ENCODE peak calls at places on chromosomes 3 and 15, in five cellular contexts. One of them, this sample, is unnamed. For H3K36me3, the result is how much of the 10 kb centered on the place peaks cover.

GRCh38 chr15:62257991-62258390 is 92.9 kb upstream of the C2CD4B start:
- DNase-seq in suprapubic skin: no peak
- DNase-seq in endodermal cell: no peak
- DNase-seq in mucosa of descending colon: no peak
- DNase-seq in MG63: no peak
- DNase-seq in this sample: no peak

GRCh38 chr3:152400912-152401311 is 132.2 kb downstream of the MBNL1 start:
- DNase-seq in endodermal cell: no peak
- DNase-seq in mucosa of descending colon: no peak
- DNase-seq in suprapubic skin: no peak
- DNase-seq in MG63: peak
- DNase-seq in this sample: no peak

GRCh38 chr3:39313289-39313688 is 16.2 kb upstream of the CCR8 start:
- DNase-seq in mucosa of descending colon: no peak
- DNase-seq in MG63: no peak
- DNase-seq in endodermal cell: no peak
- DNase-seq in suprapubic skin: no peak
- DNase-seq in this sample: no peak

GRCh38 chr3:127299276-127299675 is 11.4 kb upstream of the PRR20G start:
- DNase-seq in mucosa of descending colon: no peak
- DNase-seq in MG63: no peak
- DNase-seq in endodermal cell: no peak
- DNase-seq in suprapubic skin: no peak
- DNase-seq in this sample: no peak

GRCh38 chr15:85482896-85483295 is 102.5 kb downstream of the AKAP13 start:
- DNase-seq in mucosa of descending colon: no peak
- DNase-seq in endodermal cell: no peak
- DNase-seq in suprapubic skin: no peak
- DNase-seq in MG63: peak
- DNase-seq in this sample: no peak

GRCh38 chr3:68878322-68878721 is 54.0 kb downstream of the TAFA4 start:
- DNase-seq in suprapubic skin: no peak
- DNase-seq in mucosa of descending colon: no peak
- DNase-seq in endodermal cell: no peak
- DNase-seq in MG63: no peak
- DNase-seq in this sample: peak

GRCh38 chr3:52182691-52183090 is 15.3 kb upstream of the ALAS1 start:
- DNase-seq in MG63: no peak
- DNase-seq in suprapubic skin: peak
- DNase-seq in endodermal cell: no peak
- DNase-seq in mucosa of descending colon: no peak
- DNase-seq in this sample: no peak

GRCh38 chr3:72058493-72059081 is 273.6 kb upstream of the PROK2 start:
- DNase-seq in suprapubic skin: no peak
- DNase-seq in endodermal cell: no peak
- DNase-seq in MG63: peak
- DNase-seq in mucosa of descending colon: no peak
- DNase-seq in this sample: no peak

GRCh38 chr3:48997714-48998637 is 7.9 kb downstream of the P4HTM start:
- DNase-seq in mucosa of descending colon: no peak
- DNase-seq in suprapubic skin: no peak
- DNase-seq in endodermal cell: peak
- DNase-seq in MG63: no peak
- DNase-seq in this sample: peak

GRCh38 chr3:134988666-134989065 is 193.6 kb downstream of the EPHB1 start:
- DNase-seq in MG63: no peak
- DNase-seq in endodermal cell: no peak
- DNase-seq in mucosa of descending colon: no peak
- DNase-seq in suprapubic skin: no peak
- DNase-seq in this sample: no peak

GRCh38 chr3:71462586-71462985 is 120.9 kb downstream of the FOXP1 start:
- DNase-seq in MG63: no peak
- DNase-seq in suprapubic skin: no peak
- DNase-seq in endodermal cell: no peak
- DNase-seq in mucosa of descending colon: no peak
- DNase-seq in this sample: no peak

GRCh38 chr3:40237892-40238571 is 71.5 kb upstream of the EIF1B start:
- DNase-seq in mucosa of descending colon: no peak
- DNase-seq in endodermal cell: peak
- DNase-seq in MG63: no peak
- DNase-seq in suprapubic skin: no peak
- DNase-seq in this sample: peak

GRCh38 chr3:31252216-31253185 is 280.2 kb upstream of the STT3B start:
- DNase-seq in endodermal cell: no peak
- DNase-seq in suprapubic skin: no peak
- DNase-seq in mucosa of descending colon: no peak
- DNase-seq in MG63: no peak
- DNase-seq in this sample: no peak

GRCh38 chr15:63992300-63992699 is 54.0 kb downstream of the DAPK2 start:
- DNase-seq in MG63: no peak
- DNase-seq in suprapubic skin: no peak
- DNase-seq in endodermal cell: no peak
- DNase-seq in mucosa of descending colon: no peak
- DNase-seq in this sample: no peak

GRCh38 chr3:57446318-57446841 is 97.8 kb downstream of the DNAH12 start:
- DNase-seq in endodermal cell: no peak
- DNase-seq in MG63: peak
- DNase-seq in mucosa of descending colon: no peak
- DNase-seq in suprapubic skin: no peak
- DNase-seq in this sample: no peak

GRCh38 chr3:32262201-32262600 is 23.7 kb downstream of the CMTM8 start:
- DNase-seq in MG63: no peak
- DNase-seq in suprapubic skin: no peak
- DNase-seq in endodermal cell: no peak
- DNase-seq in mucosa of descending colon: no peak
- DNase-seq in this sample: no peak

GRCh38 chr15:56690733-56691132 is 42.6 kb downstream of the ZNF280D start:
- DNase-seq in endodermal cell: no peak
- DNase-seq in mucosa of descending colon: no peak
- DNase-seq in MG63: no peak
- DNase-seq in suprapubic skin: no peak
- DNase-seq in this sample: no peak

GRCh38 chr15:99120050-99120777 is 15.3 kb downstream of the SYNM start:
- DNase-seq in endodermal cell: peak
- DNase-seq in MG63: no peak
- DNase-seq in mucosa of descending colon: no peak
- DNase-seq in suprapubic skin: peak
- DNase-seq in this sample: no peak

GRCh38 chr3:194875581-194876402 is 190.1 kb downstream of the FAM43A start:
- DNase-seq in MG63: peak
- DNase-seq in suprapubic skin: no peak
- DNase-seq in endodermal cell: peak
- DNase-seq in mucosa of descending colon: no peak
- DNase-seq in this sample: no peak

GRCh38 chr3:140443073-140443472 is 234.8 kb upstream of the TRIM42 start:
- DNase-seq in mucosa of descending colon: no peak
- DNase-seq in suprapubic skin: no peak
- DNase-seq in MG63: no peak
- DNase-seq in endodermal cell: no peak
- DNase-seq in this sample: no peak

GRCh38 chr15:27587810-27588209 is 511.3 kb downstream of the OCA2 start:
- DNase-seq in mucosa of descending colon: no peak
- DNase-seq in suprapubic skin: no peak
- DNase-seq in MG63: peak
- DNase-seq in endodermal cell: peak
- DNase-seq in this sample: peak

GRCh38 chr3:112629425-112629824 is 11.5 kb downstream of the CCDC80 start:
- DNase-seq in endodermal cell: peak
- DNase-seq in suprapubic skin: no peak
- DNase-seq in mucosa of descending colon: no peak
- DNase-seq in MG63: peak
- DNase-seq in this sample: no peak

GRCh38 chr3:110341047-110341446 is 730.6 kb upstream of the NECTIN3 start:
- DNase-seq in suprapubic skin: no peak
- DNase-seq in endodermal cell: no peak
- DNase-seq in mucosa of descending colon: no peak
- DNase-seq in MG63: no peak
- DNase-seq in this sample: no peak

GRCh38 chr3:194472290-194472920 is 14.4 kb downstream of the ATP13A3 start:
- DNase-seq in suprapubic skin: no peak
- DNase-seq in MG63: no peak
- DNase-seq in mucosa of descending colon: no peak
- DNase-seq in endodermal cell: no peak
- DNase-seq in this sample: peak

GRCh38 chr3:143171141-143171651 is 51.6 kb downstream of the CHST2 start:
- DNase-seq in suprapubic skin: no peak
- DNase-seq in endodermal cell: no peak
- DNase-seq in MG63: no peak
- DNase-seq in mucosa of descending colon: no peak
- DNase-seq in this sample: no peak

GRCh38 chr15:87681054-87681453 is 575.5 kb downstream of the NTRK3 start:
- DNase-seq in suprapubic skin: no peak
- DNase-seq in MG63: no peak
- DNase-seq in endodermal cell: no peak
- DNase-seq in mucosa of descending colon: no peak
- DNase-seq in this sample: no peak

GRCh38 chr3:111809196-111809595 is 49.9 kb upstream of the PHLDB2 start:
- DNase-seq in MG63: peak
- DNase-seq in endodermal cell: no peak
- DNase-seq in mucosa of descending colon: no peak
- DNase-seq in suprapubic skin: no peak
- DNase-seq in this sample: no peak

GRCh38 chr15:44033894-44034293 is 161.2 kb downstream of the FRMD5 start:
- DNase-seq in mucosa of descending colon: no peak
- DNase-seq in MG63: peak
- DNase-seq in suprapubic skin: no peak
- DNase-seq in endodermal cell: no peak
- DNase-seq in this sample: no peak

GRCh38 chr3:11661827-11662226 is 18.1 kb upstream of the VGLL4 start:
- DNase-seq in endodermal cell: no peak
- DNase-seq in MG63: peak
- DNase-seq in suprapubic skin: no peak
- DNase-seq in mucosa of descending colon: no peak
- DNase-seq in this sample: no peak

GRCh38 chr3:34567266-34567665 is 768.8 kb downstream of the PDCD6IP start:
- DNase-seq in mucosa of descending colon: no peak
- DNase-seq in MG63: no peak
- DNase-seq in endodermal cell: no peak
- DNase-seq in suprapubic skin: no peak
- DNase-seq in this sample: no peak
- H3K36me3 ChIP-seq in mucosa of descending colon: under half
- H3K36me3 ChIP-seq in MG63: under half
- H3K36me3 ChIP-seq in endodermal cell: under half
- H3K36me3 ChIP-seq in suprapubic skin: under half
- H3K36me3 ChIP-seq in this sample: under half

GRCh38 chr15:52383100-52383588 is 87.5 kb upstream of the MYO5C start:
- DNase-seq in suprapubic skin: no peak
- DNase-seq in endodermal cell: no peak
- DNase-seq in mucosa of descending colon: no peak
- DNase-seq in MG63: no peak
- DNase-seq in this sample: no peak
- H3K36me3 ChIP-seq in suprapubic skin: half or more
- H3K36me3 ChIP-seq in endodermal cell: under half
- H3K36me3 ChIP-seq in mucosa of descending colon: under half
- H3K36me3 ChIP-seq in MG63: under half
- H3K36me3 ChIP-seq in this sample: under half

GRCh38 chr15:73572296-73572695 is 60.9 kb downstream of the NPTN start:
- DNase-seq in suprapubic skin: no peak
- DNase-seq in MG63: no peak
- DNase-seq in endodermal cell: no peak
- DNase-seq in mucosa of descending colon: no peak
- DNase-seq in this sample: no peak
- H3K36me3 ChIP-seq in suprapubic skin: half or more
- H3K36me3 ChIP-seq in MG63: half or more
- H3K36me3 ChIP-seq in endodermal cell: half or more
- H3K36me3 ChIP-seq in mucosa of descending colon: under half
- H3K36me3 ChIP-seq in this sample: under half

GRCh38 chr3:62134061-62134496 is 239.3 kb downstream of the FEZF2 start:
- DNase-seq in mucosa of descending colon: peak
- DNase-seq in suprapubic skin: no peak
- DNase-seq in MG63: no peak
- DNase-seq in endodermal cell: no peak
- DNase-seq in this sample: no peak
- H3K36me3 ChIP-seq in mucosa of descending colon: under half
- H3K36me3 ChIP-seq in suprapubic skin: under half
- H3K36me3 ChIP-seq in MG63: under half
- H3K36me3 ChIP-seq in endodermal cell: under half
- H3K36me3 ChIP-seq in this sample: under half

DNA sequence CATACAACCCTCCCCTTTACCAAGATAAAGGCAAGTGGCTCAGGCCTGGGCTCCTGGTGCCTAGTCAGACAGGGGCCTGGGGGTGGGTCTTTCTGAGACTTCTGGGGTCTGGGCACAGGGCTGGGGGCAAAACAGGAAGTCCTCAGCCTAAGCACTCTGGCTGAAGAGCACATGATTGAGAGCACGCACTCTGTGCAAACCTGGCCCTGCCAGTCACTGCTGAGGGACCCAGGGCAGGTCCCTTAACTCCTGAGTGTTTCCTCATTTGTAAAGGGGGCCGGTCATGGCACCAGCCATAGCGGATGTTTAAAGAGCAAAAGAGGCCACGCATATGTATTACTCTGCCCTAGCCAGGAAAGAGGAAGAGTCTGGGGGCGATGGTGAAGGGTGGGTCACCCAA is 16.0 kb downstream of the TKT start:
- DNase-seq in mucosa of descending colon: no peak
- DNase-seq in endodermal cell: no peak
- DNase-seq in suprapubic skin: no peak
- DNase-seq in MG63: no peak
- DNase-seq in this sample: no peak
- H3K36me3 ChIP-seq in mucosa of descending colon: under half
- H3K36me3 ChIP-seq in endodermal cell: half or more
- H3K36me3 ChIP-seq in suprapubic skin: half or more
- H3K36me3 ChIP-seq in MG63: half or more
- H3K36me3 ChIP-seq in this sample: under half